ENCODE peak calls at places on chromosomes 6 and 20, in nine cellular contexts. One of them, this sample, is unnamed.

GRCh38 chr20:35908007-35908406 is 46.3 kb downstream of the SCAND1 start:
- DNase-seq in fibroblast of lung: no peak
- DNase-seq in fibroblast of pulmonary artery: no peak
- DNase-seq in AG09309: no peak
- DNase-seq in lower leg skin: no peak
- DNase-seq in GM12865: no peak
- DNase-seq in aorta: no peak
- DNase-seq in HepG2: no peak
- DNase-seq in epithelial cell of proximal tubule: no peak
- DNase-seq in this sample: no peak

GRCh38 chr6:46419576-46420002 is 71.7 kb downstream of the RCAN2 start:
- DNase-seq in GM12865: peak; percentile 64
- DNase-seq in epithelial cell of proximal tubule: peak; percentile 15
- DNase-seq in aorta: peak; percentile 58
- DNase-seq in AG09309: peak; percentile 50
- DNase-seq in fibroblast of lung: peak; percentile 85
- DNase-seq in HepG2: peak; percentile 66
- DNase-seq in lower leg skin: peak; percentile 69
- DNase-seq in fibroblast of pulmonary artery: peak; percentile 79
- DNase-seq in this sample: peak; percentile 31

GRCh38 chr20:61185181-61185580 is 66.9 kb upstream of the CDH4 start:
- DNase-seq in AG09309: no peak
- DNase-seq in HepG2: no peak
- DNase-seq in epithelial cell of proximal tubule: no peak
- DNase-seq in GM12865: no peak
- DNase-seq in aorta: no peak
- DNase-seq in lower leg skin: no peak
- DNase-seq in fibroblast of lung: no peak
- DNase-seq in fibroblast of pulmonary artery: no peak
- DNase-seq in this sample: no peak

GRCh38 chr6:20313960-20314530 is 87.6 kb upstream of the E2F3 start:
- DNase-seq in GM12865: no peak
- DNase-seq in AG09309: no peak
- DNase-seq in epithelial cell of proximal tubule: no peak
- DNase-seq in lower leg skin: no peak
- DNase-seq in fibroblast of pulmonary artery: no peak
- DNase-seq in fibroblast of lung: no peak
- DNase-seq in HepG2: no peak
- DNase-seq in aorta: no peak
- DNase-seq in this sample: no peak

GRCh38 chr20:42118409-42119125 is 500.4 kb upstream of the CHD6 start:
- DNase-seq in GM12865: no peak
- DNase-seq in lower leg skin: no peak
- DNase-seq in fibroblast of lung: no peak
- DNase-seq in AG09309: no peak
- DNase-seq in HepG2: no peak
- DNase-seq in epithelial cell of proximal tubule: no peak
- DNase-seq in aorta: no peak
- DNase-seq in fibroblast of pulmonary artery: no peak
- DNase-seq in this sample: no peak

GRCh38 chr20:48603819-48604405 is 223.9 kb downstream of the PREX1 start:
- DNase-seq in lower leg skin: no peak
- DNase-seq in GM12865: no peak
- DNase-seq in HepG2: no peak
- DNase-seq in aorta: peak; percentile 35
- DNase-seq in epithelial cell of proximal tubule: no peak
- DNase-seq in fibroblast of pulmonary artery: no peak
- DNase-seq in AG09309: no peak
- DNase-seq in fibroblast of lung: no peak
- DNase-seq in this sample: no peak

GRCh38 chr6:161486903-161487531 is 213.2 kb upstream of the AGPAT4 start:
- DNase-seq in HepG2: no peak
- DNase-seq in lower leg skin: no peak
- DNase-seq in fibroblast of lung: no peak
- DNase-seq in aorta: no peak
- DNase-seq in AG09309: no peak
- DNase-seq in epithelial cell of proximal tubule: no peak
- DNase-seq in GM12865: no peak
- DNase-seq in fibroblast of pulmonary artery: peak; percentile 13
- DNase-seq in this sample: no peak

GRCh38 chr20:51190783-51191180 is 167.9 kb upstream of the KCNG1 start:
- DNase-seq in epithelial cell of proximal tubule: no peak
- DNase-seq in GM12865: no peak
- DNase-seq in aorta: no peak
- DNase-seq in fibroblast of lung: no peak
- DNase-seq in HepG2: no peak
- DNase-seq in fibroblast of pulmonary artery: peak; percentile 67
- DNase-seq in lower leg skin: no peak
- DNase-seq in AG09309: no peak
- DNase-seq in this sample: no peak

GRCh38 chr6:33050013-33050800 is 23.2 kb downstream of the HLA-DPA1 start:
- DNase-seq in epithelial cell of proximal tubule: no peak
- DNase-seq in lower leg skin: no peak
- DNase-seq in aorta: no peak
- DNase-seq in HepG2: no peak
- DNase-seq in fibroblast of lung: no peak
- DNase-seq in fibroblast of pulmonary artery: no peak
- DNase-seq in GM12865: no peak
- DNase-seq in AG09309: no peak
- DNase-seq in this sample: no peak

GRCh38 chr6:132683543-132683942 is 24.6 kb upstream of the TAAR1 start:
- DNase-seq in aorta: no peak
- DNase-seq in GM12865: no peak
- DNase-seq in epithelial cell of proximal tubule: no peak
- DNase-seq in fibroblast of lung: no peak
- DNase-seq in HepG2: peak; percentile 10
- DNase-seq in AG09309: peak; percentile 66
- DNase-seq in fibroblast of pulmonary artery: peak; percentile 90
- DNase-seq in lower leg skin: no peak
- DNase-seq in this sample: peak; percentile 73

GRCh38 chr6:143400258-143401059 is 50.0 kb downstream of the ADAT2 start:
- DNase-seq in fibroblast of pulmonary artery: peak; percentile 23
- DNase-seq in GM12865: peak; percentile 20
- DNase-seq in AG09309: no peak
- DNase-seq in epithelial cell of proximal tubule: no peak
- DNase-seq in HepG2: peak; percentile 40
- DNase-seq in aorta: peak; percentile 62
- DNase-seq in fibroblast of lung: no peak
- DNase-seq in lower leg skin: no peak
- DNase-seq in this sample: no peak

GRCh38 chr6:145688493-145688905 is 46.8 kb downstream of the EPM2A start:
- DNase-seq in fibroblast of lung: peak; percentile 88
- DNase-seq in aorta: no peak
- DNase-seq in lower leg skin: no peak
- DNase-seq in fibroblast of pulmonary artery: peak; percentile 25
- DNase-seq in epithelial cell of proximal tubule: peak; percentile 35
- DNase-seq in GM12865: no peak
- DNase-seq in HepG2: no peak
- DNase-seq in AG09309: no peak
- DNase-seq in this sample: peak; percentile 25

GRCh38 chr6:109051301-109051700 is 43.3 kb downstream of the SESN1 start:
- DNase-seq in epithelial cell of proximal tubule: no peak
- DNase-seq in GM12865: no peak
- DNase-seq in HepG2: peak; percentile 56
- DNase-seq in fibroblast of pulmonary artery: no peak
- DNase-seq in lower leg skin: no peak
- DNase-seq in AG09309: no peak
- DNase-seq in aorta: no peak
- DNase-seq in fibroblast of lung: no peak
- DNase-seq in this sample: no peak

GRCh38 chr6:41736207-41736710 is 851 bp upstream of the TFEB start:
- DNase-seq in GM12865: no peak
- DNase-seq in HepG2: no peak
- DNase-seq in AG09309: no peak
- DNase-seq in epithelial cell of proximal tubule: no peak
- DNase-seq in fibroblast of lung: no peak
- DNase-seq in aorta: peak; percentile 44
- DNase-seq in lower leg skin: no peak
- DNase-seq in fibroblast of pulmonary artery: no peak
- DNase-seq in this sample: no peak

GRCh38 chr20:20241966-20242365 is 125.9 kb upstream of the INSM1 start:
- DNase-seq in lower leg skin: no peak
- DNase-seq in fibroblast of pulmonary artery: no peak
- DNase-seq in GM12865: no peak
- DNase-seq in fibroblast of lung: no peak
- DNase-seq in epithelial cell of proximal tubule: no peak
- DNase-seq in aorta: no peak
- DNase-seq in HepG2: no peak
- DNase-seq in AG09309: no peak
- DNase-seq in this sample: no peak

GRCh38 chr20:48800227-48800626 is 27.6 kb downstream of the PREX1 start:
- DNase-seq in HepG2: no peak
- DNase-seq in AG09309: no peak
- DNase-seq in GM12865: no peak
- DNase-seq in epithelial cell of proximal tubule: no peak
- DNase-seq in aorta: no peak
- DNase-seq in lower leg skin: no peak
- DNase-seq in fibroblast of pulmonary artery: no peak
- DNase-seq in fibroblast of lung: no peak
- DNase-seq in this sample: no peak

GRCh38 chr6:25601797-25602679 is 50.0 kb upstream of the SCGN start:
- DNase-seq in HepG2: peak; percentile 60
- DNase-seq in GM12865: peak; percentile 59
- DNase-seq in AG09309: peak; percentile 25
- DNase-seq in epithelial cell of proximal tubule: peak; percentile 36
- DNase-seq in lower leg skin: no peak
- DNase-seq in fibroblast of lung: peak; percentile 81
- DNase-seq in aorta: no peak
- DNase-seq in fibroblast of pulmonary artery: peak; percentile 81
- DNase-seq in this sample: peak; percentile 31

GRCh38 chr20:44861547-44862006 is 23.9 kb upstream of the YWHAB start:
- DNase-seq in aorta: peak; percentile 83
- DNase-seq in HepG2: no peak
- DNase-seq in GM12865: no peak
- DNase-seq in fibroblast of lung: peak; percentile 21
- DNase-seq in AG09309: peak; percentile 14
- DNase-seq in lower leg skin: peak; percentile 59
- DNase-seq in epithelial cell of proximal tubule: no peak
- DNase-seq in fibroblast of pulmonary artery: peak; percentile 62
- DNase-seq in this sample: no peak

GRCh38 chr6:18185624-18186023 is 30.4 kb downstream of the KDM1B start:
- DNase-seq in fibroblast of pulmonary artery: no peak
- DNase-seq in aorta: no peak
- DNase-seq in epithelial cell of proximal tubule: no peak
- DNase-seq in lower leg skin: no peak
- DNase-seq in AG09309: no peak
- DNase-seq in fibroblast of lung: no peak
- DNase-seq in HepG2: no peak
- DNase-seq in GM12865: no peak
- DNase-seq in this sample: no peak

GRCh38 chr20:58208944-58209343 is 19.5 kb downstream of the ANKRD60 start:
- DNase-seq in fibroblast of pulmonary artery: no peak
- DNase-seq in aorta: no peak
- DNase-seq in epithelial cell of proximal tubule: no peak
- DNase-seq in GM12865: no peak
- DNase-seq in fibroblast of lung: no peak
- DNase-seq in HepG2: no peak
- DNase-seq in AG09309: no peak
- DNase-seq in lower leg skin: no peak
- DNase-seq in this sample: no peak

DNA sequence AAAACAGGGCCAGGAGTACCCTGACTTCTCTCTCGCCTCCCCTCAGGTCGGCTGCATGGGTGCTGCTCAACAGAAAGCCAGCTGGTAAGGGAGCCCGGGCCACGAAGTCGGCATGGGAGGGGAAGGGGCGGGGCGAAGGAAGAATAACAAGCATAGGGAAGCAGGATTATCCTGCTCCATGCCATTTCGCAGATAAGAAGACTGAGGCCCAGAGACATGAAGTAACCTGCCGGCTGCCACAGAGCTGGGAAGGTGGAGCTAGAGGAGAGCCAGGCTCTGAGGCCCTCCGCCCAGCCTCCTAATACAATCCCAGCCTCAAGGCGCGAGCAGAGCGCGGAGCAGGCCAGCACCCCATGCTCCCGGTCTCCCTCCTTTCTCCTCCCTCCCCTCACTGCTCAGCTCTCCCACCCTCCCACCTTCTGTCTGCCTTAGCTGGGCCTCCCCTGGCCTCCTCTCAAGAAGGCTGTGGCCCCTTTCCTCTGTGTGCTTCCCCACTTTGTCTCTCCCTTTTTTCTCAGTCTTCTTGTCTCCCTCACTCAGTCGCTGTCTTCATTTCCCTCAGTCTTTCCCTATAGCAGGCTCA is 13.2 kb upstream of the HMGA1 start:
- DNase-seq in AG09309: no peak
- DNase-seq in lower leg skin: no peak
- DNase-seq in fibroblast of lung: no peak
- DNase-seq in HepG2: no peak
- DNase-seq in GM12865: no peak
- DNase-seq in epithelial cell of proximal tubule: no peak
- DNase-seq in fibroblast of pulmonary artery: no peak
- DNase-seq in aorta: no peak
- DNase-seq in this sample: no peak
- H3K4me3 ChIP-seq in AG09309: peak overlapping the region; percentile 13
- H3K4me3 ChIP-seq in lower leg skin: no peak overlapping the region
- H3K4me3 ChIP-seq in fibroblast of lung: peak overlapping the region; percentile 31
- H3K4me3 ChIP-seq in HepG2: peak overlapping the region; percentile 72
- H3K4me3 ChIP-seq in GM12865: peak overlapping the region; percentile 24
- H3K4me3 ChIP-seq in epithelial cell of proximal tubule: peak overlapping the region; percentile 28
- H3K4me3 ChIP-seq in fibroblast of pulmonary artery: peak overlapping the region; percentile 36
- H3K4me3 ChIP-seq in aorta: no peak overlapping the region
- H3K4me3 ChIP-seq in this sample: peak overlapping the region; percentile 26

GRCh38 chr6:127776320-127776719 is 124.5 kb downstream of the THEMIS start:
- DNase-seq in aorta: no peak
- DNase-seq in lower leg skin: no peak
- DNase-seq in fibroblast of lung: no peak
- DNase-seq in AG09309: no peak
- DNase-seq in GM12865: no peak
- DNase-seq in HepG2: no peak
- DNase-seq in fibroblast of pulmonary artery: no peak
- DNase-seq in epithelial cell of proximal tubule: no peak
- DNase-seq in this sample: no peak

GRCh38 chr6:127775371-127775770 is 125.5 kb downstream of the THEMIS start:
- DNase-seq in lower leg skin: no peak
- DNase-seq in fibroblast of lung: no peak
- DNase-seq in epithelial cell of proximal tubule: no peak
- DNase-seq in HepG2: no peak
- DNase-seq in fibroblast of pulmonary artery: no peak
- DNase-seq in aorta: no peak
- DNase-seq in GM12865: no peak
- DNase-seq in AG09309: peak; percentile 4
- DNase-seq in this sample: no peak
- H3K4me3 ChIP-seq in lower leg skin: no peak overlapping the region
- H3K4me3 ChIP-seq in fibroblast of lung: no peak overlapping the region
- H3K4me3 ChIP-seq in epithelial cell of proximal tubule: no peak overlapping the region
- H3K4me3 ChIP-seq in HepG2: no peak overlapping the region
- H3K4me3 ChIP-seq in fibroblast of pulmonary artery: no peak overlapping the region
- H3K4me3 ChIP-seq in aorta: no peak overlapping the region
- H3K4me3 ChIP-seq in GM12865: no peak overlapping the region
- H3K4me3 ChIP-seq in AG09309: no peak overlapping the region
- H3K4me3 ChIP-seq in this sample: no peak overlapping the region

GRCh38 chr20:46552460-46553420 is 2.3 kb upstream of the OCSTAMP start:
- DNase-seq in fibroblast of lung: no peak
- DNase-seq in aorta: no peak
- DNase-seq in HepG2: no peak
- DNase-seq in fibroblast of pulmonary artery: no peak
- DNase-seq in GM12865: peak; percentile 88
- DNase-seq in AG09309: no peak
- DNase-seq in epithelial cell of proximal tubule: no peak
- DNase-seq in lower leg skin: no peak
- DNase-seq in this sample: no peak
- H3K4me3 ChIP-seq in fibroblast of lung: no peak overlapping the region
- H3K4me3 ChIP-seq in aorta: no peak overlapping the region
- H3K4me3 ChIP-seq in HepG2: no peak overlapping the region
- H3K4me3 ChIP-seq in fibroblast of pulmonary artery: no peak overlapping the region
- H3K4me3 ChIP-seq in GM12865: peak overlapping the region; percentile 35
- H3K4me3 ChIP-seq in AG09309: no peak overlapping the region
- H3K4me3 ChIP-seq in epithelial cell of proximal tubule: no peak overlapping the region
- H3K4me3 ChIP-seq in lower leg skin: no peak overlapping the region
- H3K4me3 ChIP-seq in this sample: no peak overlapping the region

GRCh38 chr6:133896344-133896721 is 7.4 kb downstream of the TCF21 start:
- DNase-seq in GM12865: no peak
- DNase-seq in aorta: no peak
- DNase-seq in lower leg skin: no peak
- DNase-seq in epithelial cell of proximal tubule: no peak
- DNase-seq in fibroblast of pulmonary artery: no peak
- DNase-seq in HepG2: peak; percentile 34
- DNase-seq in fibroblast of lung: no peak
- DNase-seq in AG09309: no peak
- DNase-seq in this sample: no peak
- H3K4me3 ChIP-seq in GM12865: no peak overlapping the region
- H3K4me3 ChIP-seq in aorta: no peak overlapping the region
- H3K4me3 ChIP-seq in lower leg skin: no peak overlapping the region
- H3K4me3 ChIP-seq in epithelial cell of proximal tubule: no peak overlapping the region
- H3K4me3 ChIP-seq in fibroblast of pulmonary artery: no peak overlapping the region
- H3K4me3 ChIP-seq in HepG2: no peak overlapping the region
- H3K4me3 ChIP-seq in fibroblast of lung: no peak overlapping the region
- H3K4me3 ChIP-seq in AG09309: no peak overlapping the region
- H3K4me3 ChIP-seq in this sample: no peak overlapping the region

This sample was measured in skeletal muscle cell.